ENCODE peak calls at places on chromosomes 6 and 20, in six cellular contexts. T is H9, R is H1, M is mesenchymal stem cell, V is trophoblast cell, J is IMR-90. G is an unnamed sample.

GRCh38 chr20:4026093-4026601 is 10.8 kb upstream of the RNF24 start:
- DNase-seq in T (peak; percentile 52), M (peak; percentile 59), R (peak; percentile 46), V (peak; percentile 25), J (peak; percentile 88), G (no peak)

GRCh38 chr6:129749749-129750120 is 39.8 kb upstream of the ARHGAP18 start:
- DNase-seq in M (peak; percentile 67), R (no peak), V (no peak), T (no peak), J (peak; percentile 83), G (no peak)

GRCh38 chr6:12288844-12289654 is 1.1 kb upstream of the EDN1 start:
- DNase-seq in V (peak; percentile 91), R (peak; percentile 77), J (peak; percentile 74), M (peak; percentile 75), T (peak; percentile 70), G (peak; percentile 59)

GRCh38 chr6:84568971-84569370 is 195.4 kb downstream of the TBX18 start:
- DNase-seq in T (no peak), R (no peak), J (peak; percentile 7), M (peak; percentile 51), V (no peak), G (no peak)

GRCh38 chr6:161168281-161168891 is 105.5 kb downstream of the AGPAT4 start:
- DNase-seq in T (peak; percentile 45), M (peak; percentile 97), J (peak; percentile 99), V (peak; percentile 10), R (no peak), G (peak; percentile 26)

GRCh38 chr6:163457637-163458561 is 43.4 kb downstream of the QKI start:
- DNase-seq in V (peak; percentile 91), M (peak; percentile 92), J (peak; percentile 95), R (no peak), T (no peak), G (no peak)

GRCh38 chr6:148608211-148608951 is 138.4 kb upstream of the UST start:
- DNase-seq in T (no peak), R (no peak), V (peak; percentile 24), J (peak; percentile 19), M (peak; percentile 42), G (no peak)

GRCh38 chr20:23700931-23701330 is 12.1 kb upstream of the CST4 start:
- DNase-seq in J (no peak), M (no peak), T (no peak), V (no peak), R (no peak), G (no peak)

GRCh38 chr6:95478941-95479340 is 98.4 kb upstream of the MANEA start:
- DNase-seq in J (no peak), V (no peak), M (no peak), R (no peak), T (no peak), G (no peak)

GRCh38 chr20:63454729-63455567 is 17.5 kb downstream of the KCNQ2 start:
- DNase-seq in R (no peak), J (no peak), T (no peak), V (no peak), M (no peak), G (no peak)

GRCh38 chr6:52400316-52401041 is 19.7 kb upstream of the EFHC1 start:
- DNase-seq in R (no peak), J (no peak), V (no peak), M (no peak), T (no peak), G (no peak)

GRCh38 chr6:8780653-8781052 is 345.3 kb upstream of the SLC35B3 start:
- DNase-seq in T (no peak), M (no peak), R (no peak), J (no peak), V (no peak), G (no peak)

GRCh38 chr6:133202610-133203343 is 38.4 kb upstream of the EYA4 start:
- DNase-seq in V (no peak), R (no peak), M (no peak), T (no peak), J (peak; percentile 87), G (no peak)

GRCh38 chr6:20906938-20907337 is 372.7 kb downstream of the CDKAL1 start:
- DNase-seq in T (no peak), M (peak; percentile 53), V (peak; percentile 10), J (peak; percentile 87), R (no peak), G (no peak)

GRCh38 chr20:46709055-46709458 is 392 bp upstream of the SLC2A10 start:
- DNase-seq in M (no peak), V (peak; percentile 29), J (no peak), R (no peak), T (no peak), G (no peak)

GRCh38 chr6:108587258-108588059 is 26.7 kb downstream of the FOXO3 start:
- DNase-seq in V (peak; percentile 24), M (peak; percentile 91), R (no peak), T (no peak), J (peak; percentile 92), G (no peak)

GRCh38 chr20:49989234-49990065 is 6.7 kb downstream of the SNAI1 start:
- DNase-seq in T (no peak), V (peak; percentile 51), R (peak; percentile 59), M (peak; percentile 91), J (peak; percentile 87), G (no peak)

GRCh38 chr6:14305629-14306028 is 188.1 kb downstream of the CD83 start:
- DNase-seq in M (no peak), V (no peak), T (no peak), J (no peak), R (no peak), G (no peak)

GRCh38 chr20:40812415-40813212 is 123.6 kb upstream of the MAFB start:
- DNase-seq in M (no peak), J (no peak), T (peak; percentile 19), R (no peak), V (no peak), G (no peak)

GRCh38 chr6:125008261-125008671 is 46.0 kb downstream of the RNF217 start:
- DNase-seq in M (peak; percentile 33), R (no peak), T (no peak), V (no peak), J (no peak), G (no peak)

GRCh38 chr6:164359036-164359435 is 944.5 kb downstream of the QKI start:
- DNase-seq in M (no peak), T (no peak), J (no peak), V (no peak), R (no peak), G (no peak)

GRCh38 chr20:51529027-51529749 is 13.3 kb downstream of the NFATC2 start:
- DNase-seq in R (no peak), J (peak; percentile 74), V (peak; percentile 87), M (no peak), T (no peak), G (no peak)

GRCh38 chr6:53179961-53180651 is 31.5 kb upstream of the GCM1 start:
- DNase-seq in J (peak; percentile 33), T (no peak), M (no peak), V (no peak), R (no peak), G (no peak)

GRCh38 chr6:137840252-137840651 is 26.8 kb upstream of the TNFAIP3 start:
- DNase-seq in R (no peak), M (no peak), J (no peak), V (no peak), T (no peak), G (no peak)

GRCh38 chr6:112429226-112429625 is 82.1 kb downstream of the RFPL4B start:
- DNase-seq in M (peak; percentile 46), J (peak; percentile 53), V (no peak), R (no peak), T (peak; percentile 42), G (no peak)

GRCh38 chr20:34637245-34638185 is 39.4 kb downstream of the PIGU start:
- DNase-seq in M (peak; percentile 90), V (peak; percentile 56), J (peak; percentile 80), T (no peak), R (no peak), G (no peak)

GRCh38 chr6:21111399-21111725 is 482.2 kb upstream of the SOX4 start:
- DNase-seq in V (no peak), T (no peak), M (no peak), R (no peak), J (peak; percentile 1), G (no peak)

GRCh38 chr6:45569210-45569945 is 191.6 kb upstream of the SUPT3H start:
- DNase-seq in V (no peak), T (no peak), R (no peak), J (no peak), M (no peak), G (no peak)

GRCh38 chr6:63444768-63445167 is 125.0 kb upstream of the LGSN start:
- DNase-seq in T (no peak), V (no peak), R (no peak), J (no peak), M (no peak), G (no peak)

GRCh38 chr6:88519227-88520019 is 353.3 kb upstream of the CNR1 start:
- DNase-seq in J (no peak), T (no peak), R (no peak), V (no peak), M (no peak), G (no peak)

GRCh38 chr6:44627091-44627878 is 239.8 kb downstream of the CDC5L start:
- DNase-seq in V (no peak), J (no peak), M (no peak), R (peak; percentile 56), T (peak; percentile 60), G (no peak)

DNA sequence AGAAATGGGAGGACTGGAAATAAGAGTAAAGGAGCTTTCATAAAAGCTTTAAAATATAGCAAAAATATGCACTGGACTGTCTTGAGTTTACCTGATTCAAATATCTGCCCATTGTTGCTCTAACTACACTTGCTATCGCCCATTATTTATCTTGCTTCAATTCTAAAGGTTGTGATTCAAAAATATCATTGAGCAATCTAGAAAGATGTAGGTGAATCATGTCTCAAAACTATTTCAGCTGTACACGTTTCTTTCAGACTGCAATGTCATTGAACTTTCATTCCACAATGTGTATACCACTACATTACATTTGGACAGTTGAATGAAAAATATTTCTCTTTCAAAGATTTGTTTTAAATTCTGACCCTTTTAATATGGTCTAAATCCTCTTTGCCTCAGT is 545.6 kb downstream of the BMP2 start:
- DNase-seq in M (no peak), T (no peak), R (no peak), J (no peak), V (no peak), G (no peak)
- H3K14ac ChIP-seq in M (no peak overlapping the region), T (no peak overlapping the region), R (no peak overlapping the region), J (no peak overlapping the region), V (no peak overlapping the region), G (no peak overlapping the region)

DNA sequence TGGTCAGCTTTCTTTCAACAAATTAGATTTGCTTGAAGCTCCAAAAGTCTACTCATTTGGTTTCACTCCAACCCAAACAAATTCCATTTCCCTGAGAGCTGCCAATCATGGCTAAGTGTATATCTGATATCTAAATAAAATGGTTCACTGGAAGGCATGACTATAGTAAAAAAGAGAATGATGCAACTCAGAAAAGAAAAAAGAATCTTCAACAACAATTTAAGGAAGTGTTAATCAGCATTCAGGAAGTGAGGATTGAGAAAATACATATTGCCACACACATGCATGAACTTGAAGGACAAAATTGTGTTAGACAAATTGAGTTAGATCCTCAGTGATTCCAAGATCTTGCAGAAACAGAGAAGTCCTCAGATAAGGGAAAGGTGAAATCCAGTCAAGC is 972.9 kb upstream of the FLRT3 start:
- DNase-seq in M (no peak), V (peak; percentile 3), T (no peak), J (no peak), R (no peak), G (no peak)
- H3K14ac ChIP-seq in M (no peak overlapping the region), V (no peak overlapping the region), T (no peak overlapping the region), J (no peak overlapping the region), R (no peak overlapping the region), G (no peak overlapping the region)

GRCh38 chr6:138963119-138963518 is 24.9 kb downstream of the REPS1 start:
- DNase-seq in R (no peak), J (no peak), V (no peak), T (no peak), M (no peak), G (no peak)
- H3K14ac ChIP-seq in R (no peak overlapping the region), J (no peak overlapping the region), V (no peak overlapping the region), T (no peak overlapping the region), M (no peak overlapping the region), G (no peak overlapping the region)

GRCh38 chr6:166105341-166106075 is 62.1 kb downstream of the TBXT start:
- DNase-seq in V (no peak), T (no peak), M (no peak), R (no peak), J (no peak), G (no peak)
- H3K14ac ChIP-seq in V (no peak overlapping the region), T (no peak overlapping the region), M (no peak overlapping the region), R (no peak overlapping the region), J (no peak overlapping the region), G (no peak overlapping the region)

G was measured in neuronal stem cell.